ENCODE peak calls at places on chromosomes 5 and 9, in eight cellular contexts. H is uterus; C is stimulated activated CD4-positive, alpha-beta T cell treated with anti-CD3 and anti-CD28 coated beads, Interleukin-1b, Interleukin-23, amount 100 ng/mL, for 24 hours; W is cerebellum; K is stimulated activated CD8-positive, alpha-beta memory T cell treated with anti-CD3 and anti-CD28 coated beads, Interleukin-4, amount 100 ng/mL, for 48 hours; P is pons; G is choroid plexus epithelial cell; I is activated CD8-positive, alpha-beta memory T cell treated with anti-CD3 and anti-CD28 coated beads, Interleukin-2, amount 10 ng/mL, durations not matched to agents 7 days and 5 days. L is an unnamed sample.
A peak's percentile ranks its signal among the peaks of the same experiment; 100 is the strongest.

GRCh38 chr5:2262620-2263019 is 379.9 kb upstream of the IRX4 start:
- DNase-seq in W (no peak), K (no peak), H (no peak), G (no peak), I (no peak), P (no peak), C (no peak), L (no peak)

GRCh38 chr5:7851240-7851592 is 283 bp upstream of the CFAP90 start:
- DNase-seq in I (no peak), K (no peak), G (no peak), P (no peak), W (no peak), C (no peak), H (no peak), L (no peak)

GRCh38 chr9:106956971-106957370 is 94.0 kb downstream of the ZNF462 start:
- DNase-seq in I (no peak), K (no peak), P (no peak), G (peak; percentile 19), H (no peak), C (no peak), W (no peak), L (no peak)

GRCh38 chr5:164497665-164498064 is 992.2 kb downstream of the MAT2B start:
- DNase-seq in H (no peak), K (no peak), G (no peak), P (no peak), C (no peak), I (no peak), W (no peak), L (no peak)

GRCh38 chr5:154355141-154355611 is 90.6 kb upstream of the SAP30L start:
- DNase-seq in G (no peak), I (no peak), P (no peak), W (no peak), H (no peak), C (no peak), K (no peak), L (no peak)

GRCh38 chr5:96565843-96566242 is 96.3 kb upstream of the CAST start:
- DNase-seq in I (no peak), G (peak; percentile 81), P (peak; percentile 30), H (no peak), C (no peak), W (peak; percentile 65), K (no peak), L (no peak)

GRCh38 chr5:82386576-82386975 is 108.4 kb upstream of the RPS23 start:
- DNase-seq in I (no peak), G (no peak), H (no peak), C (no peak), K (no peak), W (no peak), P (no peak), L (no peak)

GRCh38 chr9:84140535-84141101 is 160.0 kb downstream of the RMI1 start:
- DNase-seq in H (no peak), P (peak; percentile 44), G (peak; percentile 12), C (no peak), I (peak; percentile 42), K (peak; percentile 35), W (no peak), L (no peak)

GRCh38 chr9:137694962-137695875 is 76.4 kb downstream of the EHMT1 start:
- DNase-seq in P (peak; percentile 90), H (no peak), W (peak; percentile 40), I (no peak), C (no peak), G (peak; percentile 62), K (no peak), L (no peak)

GRCh38 chr5:81371354-81371876 is 22.5 kb downstream of the ACOT12 start:
- DNase-seq in H (no peak), C (no peak), W (no peak), K (no peak), P (no peak), I (no peak), G (no peak), L (no peak)

GRCh38 chr5:82364497-82364896 is 86.3 kb upstream of the RPS23 start:
- DNase-seq in H (no peak), W (no peak), G (peak; percentile 92), P (peak; percentile 57), I (no peak), C (no peak), K (no peak), L (no peak)

GRCh38 chr9:132164604-132165362 is 2.9 kb downstream of the NTNG2 start:
- DNase-seq in H (no peak), I (no peak), P (no peak), C (no peak), W (no peak), G (peak; percentile 83), K (no peak), L (peak; percentile 81)

GRCh38 chr9:108272350-108272899 is 583.4 kb downstream of the ACTL7B start:
- DNase-seq in H (peak; percentile 35), P (peak; percentile 73), W (peak; percentile 5), C (no peak), K (no peak), G (peak; percentile 76), I (no peak), L (peak; percentile 64)

GRCh38 chr9:135756576-135756975 is 54.6 kb downstream of the KCNT1 start:
- DNase-seq in H (no peak), G (no peak), C (no peak), W (no peak), K (no peak), P (no peak), I (no peak), L (no peak)

GRCh38 chr5:1911773-1912235 is 29.1 kb upstream of the IRX4 start:
- DNase-seq in W (no peak), P (no peak), K (no peak), I (no peak), G (no peak), C (no peak), H (no peak), L (no peak)

GRCh38 chr5:159913048-159913447 is 3.2 kb upstream of the ADRA1B start:
- DNase-seq in G (peak; percentile 95), H (peak; percentile 63), P (no peak), I (no peak), W (no peak), K (no peak), C (no peak), L (no peak)

L was measured in right atrium auricular region.